ENCODE peak calls at places on chromosome 7, in five cellular contexts. J is colonic mucosa, F is GM23338, O is endothelial cell of umbilical vein, H is kidney. W is an unnamed sample.

GRCh38 chr7:100126931-100127865 is at the start of gene MBLAC1:
- DNase-seq in J (peak), F (peak), O (peak), H (peak), W (no peak)

GRCh38 chr7:112414855-112415490 is 35.3 kb upstream of the IFRD1 start:
- DNase-seq in J (no peak), F (peak), O (peak), H (no peak), W (no peak)

GRCh38 chr7:12456506-12456905 is 52.8 kb upstream of the VWDE start:
- DNase-seq in J (no peak), F (no peak), O (no peak), H (no peak), W (no peak)

GRCh38 chr7:37943905-37944736 is 23.7 kb downstream of the EPDR1 start:
- DNase-seq in J (no peak), F (no peak), O (no peak), H (no peak), W (no peak)

GRCh38 chr7:152674860-152675760 is 831 bp downstream of the XRCC2 start:
- DNase-seq in J (no peak), F (peak), O (peak), H (no peak), W (no peak)

GRCh38 chr7:33721895-33722294 is 183.4 kb upstream of the BMPER start:
- DNase-seq in J (no peak), F (no peak), O (no peak), H (no peak), W (no peak)

GRCh38 chr7:108149908-108150307 is 19.7 kb upstream of the LAMB4 start:
- DNase-seq in J (no peak), F (no peak), O (no peak), H (no peak), W (no peak)

GRCh38 chr7:98284335-98285036 is 3.0 kb downstream of the BRI3 start:
- DNase-seq in J (peak), F (no peak), O (peak), H (peak), W (peak)

GRCh38 chr7:28787116-28787515 is 171.0 kb downstream of the TRIL start:
- DNase-seq in J (no peak), F (no peak), O (no peak), H (no peak), W (no peak)

DNA sequence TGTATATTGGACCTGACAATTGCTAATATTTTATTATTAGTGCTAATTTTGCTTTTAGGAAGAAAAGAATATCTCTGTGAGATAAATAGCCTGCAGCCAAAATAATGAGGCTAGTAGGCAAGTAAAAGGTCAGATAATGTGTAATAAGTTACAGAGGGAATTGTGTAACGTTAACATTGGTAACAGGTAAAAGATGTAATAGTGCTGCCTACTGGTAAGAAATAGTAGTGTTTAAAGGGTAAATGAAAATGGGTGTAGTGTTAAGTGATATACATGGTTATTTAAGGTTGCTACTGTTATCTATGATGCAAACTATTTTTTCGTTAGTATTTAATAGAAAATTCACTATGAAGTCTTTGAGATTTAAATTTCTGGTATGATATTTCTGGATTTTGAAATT is 9.2 kb upstream of the FOXP2 start:
- DNase-seq in J (no peak), F (peak), O (no peak), H (no peak), W (no peak)
- TF ChIP-seq CTCF in J (peak), F (no peak), O (peak), H (peak), W (peak)

DNA sequence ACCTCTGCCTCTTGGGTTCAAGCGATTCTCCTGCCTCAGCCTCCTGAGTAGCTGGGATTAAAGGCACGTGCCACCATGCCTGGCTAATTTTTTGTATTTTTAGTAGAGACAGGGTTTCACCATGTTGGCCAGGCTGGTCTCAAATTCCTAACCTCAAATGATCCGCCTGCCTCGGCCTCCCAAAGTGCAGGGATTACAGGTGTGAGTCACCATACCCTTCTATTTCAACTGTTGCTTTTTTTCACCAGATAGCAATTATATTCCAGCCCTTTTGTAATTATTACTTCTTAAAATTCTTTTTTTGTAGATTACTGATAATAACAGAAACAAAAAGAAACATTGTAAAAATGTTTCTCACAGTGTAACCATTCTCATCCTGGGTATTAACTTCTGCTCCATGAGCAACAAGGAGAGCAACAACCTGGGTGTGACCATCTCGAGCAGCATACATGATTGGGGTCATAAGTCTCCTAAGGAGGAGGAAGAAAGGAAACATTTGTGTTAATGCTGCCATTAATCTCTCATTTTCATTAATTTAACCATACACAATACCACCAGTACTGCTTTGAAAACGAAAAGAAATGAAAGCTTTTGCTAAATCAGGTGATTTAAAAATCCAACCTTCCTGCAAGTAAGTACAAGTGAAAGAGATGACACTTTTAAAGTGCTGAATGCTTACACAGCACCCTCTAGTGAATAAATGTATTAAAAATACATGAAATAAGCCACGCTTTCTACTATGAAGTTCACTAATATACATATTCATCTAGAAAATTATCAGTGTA is 41.8 kb downstream of the ASZ1 start:
- DNase-seq in J (no peak), F (peak), O (peak), H (no peak), W (no peak)
- TF ChIP-seq CTCF in J (no peak), F (no peak), O (no peak), H (no peak), W (peak)

GRCh38 chr7:726854-727103 is 280 bp downstream of the DNAAF5 start:
- DNase-seq in J (no peak), F (no peak), O (no peak), H (no peak), W (no peak)

GRCh38 chr7:727104-727805 is at the start of gene PRKAR1B:
- DNase-seq in J (peak), F (peak), O (no peak), H (no peak), W (peak)

GRCh38 chr7:728602-729001 is 1.5 kb upstream of the PRKAR1B start:
- DNase-seq in J (peak), F (no peak), O (no peak), H (no peak), W (peak)

GRCh38 chr7:729154-730000 is 2.3 kb upstream of the PRKAR1B start:
- DNase-seq in J (no peak), F (no peak), O (no peak), H (no peak), W (peak)

DNA sequence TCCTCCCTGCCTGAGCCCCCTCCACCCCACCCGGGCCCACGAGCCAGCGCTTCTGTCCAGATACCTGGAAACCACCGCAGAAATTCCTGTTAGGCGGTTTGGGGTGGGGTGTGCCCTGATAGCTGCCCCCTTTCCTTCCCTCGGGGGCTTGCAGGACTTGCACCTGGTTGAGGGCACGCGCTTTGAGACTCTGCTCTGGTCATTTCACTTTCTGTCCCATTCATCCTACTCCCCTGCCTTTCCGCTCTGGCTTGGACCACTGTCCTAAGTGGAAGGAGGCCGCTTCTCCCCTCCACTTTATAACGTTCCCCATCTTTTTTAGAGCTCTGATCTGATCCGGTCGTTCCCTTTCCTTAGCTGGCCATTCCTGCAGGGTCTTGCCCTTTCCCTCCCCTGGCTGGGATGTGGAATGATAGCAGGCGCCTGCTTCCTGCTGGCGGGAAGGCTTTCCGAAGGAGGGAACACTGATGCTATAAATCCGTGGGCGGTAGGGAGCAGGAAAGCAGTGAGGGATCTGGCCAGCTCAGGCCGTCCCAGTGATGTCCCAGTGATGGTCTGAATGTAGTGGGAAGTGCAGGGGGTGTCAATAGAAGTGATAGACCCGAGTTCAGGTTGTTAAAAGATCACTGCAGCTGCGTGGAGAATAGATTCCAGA is 852 bp upstream of the PRKAR1B start:
- DNase-seq in J (peak), F (peak), O (peak), H (no peak), W (no peak)
- TF ChIP-seq CTCF in J (no peak), F (no peak), O (no peak), H (no peak), W (peak)

GRCh38 chr7:142405122-142405765 is 147.4 kb upstream of the PRSS58 start:
- DNase-seq in J (no peak), F (no peak), O (no peak), H (no peak), W (no peak)
- TF ChIP-seq CTCF in J (no peak), F (peak), O (no peak), H (no peak), W (no peak)

GRCh38 chr7:55050286-55050685 is 31.5 kb downstream of the EGFR start:
- DNase-seq in J (no peak), F (no peak), O (no peak), H (no peak), W (no peak)
- TF ChIP-seq CTCF in J (no peak), F (no peak), O (no peak), H (no peak), W (peak)

DNA sequence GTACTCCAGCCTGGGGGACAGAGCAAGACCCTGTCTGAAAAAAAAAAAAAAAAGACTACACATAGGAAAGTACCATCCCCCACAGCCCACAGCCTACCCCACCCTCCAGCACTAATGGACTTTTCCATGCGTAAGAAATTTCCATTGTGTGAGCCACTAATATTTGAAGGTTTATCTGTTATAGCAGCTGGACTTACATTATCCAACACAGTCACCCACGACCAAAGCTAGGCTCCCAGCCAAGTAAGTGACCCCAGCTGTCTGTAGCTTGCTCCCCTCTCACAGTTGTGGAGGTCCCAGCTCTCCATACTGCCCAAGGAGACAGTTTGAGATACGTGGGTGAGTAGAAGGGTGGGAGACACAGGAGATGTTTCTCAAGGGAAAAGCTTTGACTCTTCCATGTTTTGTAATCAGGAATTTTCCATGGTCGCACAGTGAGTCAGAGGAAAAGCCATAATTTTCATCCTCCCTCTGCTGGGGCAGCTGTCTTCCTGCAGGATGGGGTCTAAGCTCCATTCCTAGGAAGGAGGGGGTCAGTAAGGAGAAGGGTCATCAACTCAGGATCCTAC is 57.4 kb downstream of the CAV1 start:
- DNase-seq in J (no peak), F (no peak), O (peak), H (no peak), W (no peak)
- TF ChIP-seq CTCF in J (no peak), F (no peak), O (peak), H (no peak), W (peak)

DNA sequence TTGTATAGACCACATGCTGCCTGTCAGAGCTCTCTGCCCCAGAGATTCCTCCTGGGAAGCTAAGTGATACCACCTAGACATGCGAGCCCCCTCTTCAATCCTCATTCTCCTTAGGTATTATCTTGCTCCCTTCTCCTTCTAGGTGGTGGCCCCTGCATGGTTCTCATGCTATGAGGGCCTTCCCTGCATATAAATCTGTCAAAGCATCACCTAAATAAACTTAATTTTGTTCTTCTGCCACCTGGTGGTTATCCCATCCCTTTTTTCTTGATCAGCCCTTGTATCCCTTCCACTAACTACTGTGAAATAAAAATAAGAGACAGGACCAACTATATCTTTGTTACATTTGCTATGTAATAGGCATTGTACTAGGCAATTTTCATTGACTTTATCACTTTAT is 242.1 kb downstream of the CDC14C start:
- DNase-seq in J (no peak), F (peak), O (no peak), H (no peak), W (no peak)
- TF ChIP-seq CTCF in J (no peak), F (peak), O (no peak), H (no peak), W (peak)